ENCODE peak calls at places on chromosomes 11 and 22, in five cellular contexts. M is progenitor cell of endocrine pancreas; T is heart left ventricle; H is LHCN-M2; R is activated CD8-positive, alpha-beta memory T cell treated with anti-CD3 and anti-CD28 coated beads for 24 hours. B is an unnamed sample.
A peak's percentile ranks its signal among the peaks of the same experiment; 100 is the strongest.

GRCh38 chr11:48880021-48880441 is 103.7 kb downstream of the TRIM51G start:
- DNase-seq in M (no peak), H (no peak), R (no peak), T (peak; percentile 7), B (no peak)

GRCh38 chr22:36136475-36136874 is 24.1 kb downstream of the APOL3 start:
- DNase-seq in R (no peak), T (peak; percentile 42), H (peak; percentile 48), M (no peak), B (peak; percentile 59)

GRCh38 chr22:37230673-37231405 is 13.2 kb downstream of the RAC2 start:
- DNase-seq in T (no peak), M (no peak), R (peak; percentile 87), H (no peak), B (no peak)

GRCh38 chr11:126431401-126432064 is 76.0 kb downstream of the ST3GAL4 start:
- DNase-seq in T (peak; percentile 82), H (peak; percentile 85), M (no peak), R (no peak), B (peak; percentile 96)

GRCh38 chr11:44016129-44016528 is 31.7 kb upstream of the ACCSL start:
- DNase-seq in M (no peak), R (no peak), H (peak; percentile 90), T (peak; percentile 83), B (peak; percentile 90)

GRCh38 chr22:47209077-47209514 is 446.6 kb downstream of the TBC1D22A start:
- DNase-seq in M (no peak), T (no peak), H (no peak), R (no peak), B (no peak)

GRCh38 chr11:554824-555499 is 5.6 kb downstream of the LMNTD2 start:
- DNase-seq in T (peak; percentile 49), M (peak; percentile 70), H (no peak), R (peak; percentile 87), B (peak; percentile 71)

GRCh38 chr11:121583825-121584224 is 131.1 kb upstream of the SORL1-AS1 start:
- DNase-seq in R (no peak), T (no peak), M (no peak), H (no peak), B (no peak)

GRCh38 chr11:126766425-126766824 is 234.1 kb downstream of the KIRREL3 start:
- DNase-seq in M (no peak), T (no peak), R (no peak), H (no peak), B (no peak)

GRCh38 chr11:2207212-2207611 is 35.6 kb upstream of the TH start:
- DNase-seq in R (peak; percentile 30), T (peak; percentile 18), H (no peak), M (peak; percentile 7), B (no peak)

B was measured in AG20443.